ENCODE peak calls at places on chromosomes 2 and 18, in four cellular contexts. S, A, R and E are unnamed samples.

GRCh38 chr2:86622409-86622877 is 1.2 kb downstream of the RNF103 start:
- DNase-seq in S (no peak), A (peak), R (no peak), E (no peak)

GRCh38 chr2:12321017-12321641 is 395.6 kb upstream of the TRIB2 start:
- DNase-seq in S (peak), A (no peak), R (peak), E (no peak)

GRCh38 chr2:21181957-21182356 is 58.2 kb downstream of the TDRD15 start:
- DNase-seq in S (no peak), A (no peak), R (no peak), E (no peak)

GRCh38 chr2:171241771-171242170 is 81.1 kb upstream of the TLK1 start:
- DNase-seq in S (no peak), A (no peak), R (no peak), E (no peak)

GRCh38 chr18:24397694-24398365 is at the start of gene OSBPL1A:
- DNase-seq in S (peak), A (peak), R (peak), E (peak)

GRCh38 chr2:203718087-203718486 is 11.6 kb downstream of the CD28 start:
- DNase-seq in S (no peak), A (no peak), R (no peak), E (no peak)

GRCh38 chr18:23217781-23218180 is 82.5 kb downstream of the CABLES1 start:
- DNase-seq in S (no peak), A (no peak), R (no peak), E (no peak)

GRCh38 chr2:37061312-37061711 is 22.9 kb downstream of the HEATR5B start:
- DNase-seq in S (no peak), A (no peak), R (no peak), E (no peak)

GRCh38 chr2:224038049-224038829 is 847 bp downstream of the SERPINE2 start:
- DNase-seq in S (no peak), A (peak), R (no peak), E (peak)

GRCh38 chr2:106282816-106283215 is 88.7 kb upstream of the UXS1 start:
- DNase-seq in S (no peak), A (no peak), R (no peak), E (no peak)

GRCh38 chr18:4360221-4360715 is 94.8 kb downstream of the DLGAP1 start:
- DNase-seq in S (no peak), A (no peak), R (no peak), E (no peak)

GRCh38 chr2:170873035-170873692 is 55.9 kb upstream of the GORASP2 start:
- DNase-seq in S (peak), A (peak), R (peak), E (peak)

GRCh38 chr2:241272722-241273551 is 42.5 kb downstream of the HDLBP start:
- DNase-seq in S (peak), A (peak), R (peak), E (peak)

GRCh38 chr2:126914811-126915500 is 16.3 kb downstream of the TEX51 start:
- DNase-seq in S (no peak), A (peak), R (no peak), E (no peak)

GRCh38 chr2:103005386-103005785 is 243.6 kb downstream of the TMEM182 start:
- DNase-seq in S (no peak), A (no peak), R (no peak), E (no peak)

GRCh38 chr2:102999958-103000357 is 238.1 kb downstream of the TMEM182 start:
- DNase-seq in S (no peak), A (no peak), R (no peak), E (no peak)

GRCh38 chr2:103003750-103004250 is 242.0 kb downstream of the TMEM182 start:
- DNase-seq in S (no peak), A (no peak), R (no peak), E (no peak)

GRCh38 chr2:103004426-103004942 is 242.7 kb downstream of the TMEM182 start:
- DNase-seq in S (no peak), A (no peak), R (no peak), E (no peak)

DNA sequence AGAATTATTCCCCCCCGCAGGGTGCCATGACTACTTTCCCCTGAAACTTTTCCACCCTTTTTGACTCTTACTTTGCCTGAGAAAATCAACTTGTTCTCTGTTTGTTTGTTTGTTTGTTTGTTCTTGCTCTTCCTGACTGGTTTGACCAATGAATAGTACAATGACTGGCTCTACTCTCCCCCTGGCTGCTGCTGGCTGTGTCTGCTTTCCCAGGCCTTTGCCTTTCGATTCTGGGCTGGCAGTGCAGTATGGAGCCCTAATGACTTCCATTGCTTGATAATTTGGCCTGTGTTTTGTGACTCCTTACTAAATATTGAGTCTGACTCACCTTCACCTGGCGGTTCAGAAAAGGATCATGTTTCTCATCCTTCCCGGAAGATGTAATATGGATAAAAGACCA is 241.1 kb downstream of the TMEM182 start:
- DNase-seq in S (no peak), A (no peak), R (no peak), E (no peak)
- TF ChIP-seq CTCF in S (no peak), A (no peak), R (no peak), E (no peak)

GRCh38 chr2:43214253-43214652 is 12.2 kb downstream of the ZFP36L2 start:
- DNase-seq in S (no peak), A (no peak), R (no peak), E (no peak)
- TF ChIP-seq CTCF in S (no peak), A (no peak), R (no peak), E (no peak)

GRCh38 chr2:71069376-71069775 is 928 bp downstream of the NAGK start:
- DNase-seq in S (no peak), A (no peak), R (peak), E (no peak)

GRCh38 chr2:71070294-71071025 is 2.0 kb downstream of the NAGK start:
- DNase-seq in S (peak), A (no peak), R (peak), E (no peak)

GRCh38 chr2:71067567-71068217 is 756 bp upstream of the NAGK start:
- DNase-seq in S (no peak), A (peak), R (no peak), E (no peak)

GRCh38 chr2:71066856-71067255 is 1.6 kb upstream of the NAGK start:
- DNase-seq in S (no peak), A (no peak), R (no peak), E (no peak)

DNA sequence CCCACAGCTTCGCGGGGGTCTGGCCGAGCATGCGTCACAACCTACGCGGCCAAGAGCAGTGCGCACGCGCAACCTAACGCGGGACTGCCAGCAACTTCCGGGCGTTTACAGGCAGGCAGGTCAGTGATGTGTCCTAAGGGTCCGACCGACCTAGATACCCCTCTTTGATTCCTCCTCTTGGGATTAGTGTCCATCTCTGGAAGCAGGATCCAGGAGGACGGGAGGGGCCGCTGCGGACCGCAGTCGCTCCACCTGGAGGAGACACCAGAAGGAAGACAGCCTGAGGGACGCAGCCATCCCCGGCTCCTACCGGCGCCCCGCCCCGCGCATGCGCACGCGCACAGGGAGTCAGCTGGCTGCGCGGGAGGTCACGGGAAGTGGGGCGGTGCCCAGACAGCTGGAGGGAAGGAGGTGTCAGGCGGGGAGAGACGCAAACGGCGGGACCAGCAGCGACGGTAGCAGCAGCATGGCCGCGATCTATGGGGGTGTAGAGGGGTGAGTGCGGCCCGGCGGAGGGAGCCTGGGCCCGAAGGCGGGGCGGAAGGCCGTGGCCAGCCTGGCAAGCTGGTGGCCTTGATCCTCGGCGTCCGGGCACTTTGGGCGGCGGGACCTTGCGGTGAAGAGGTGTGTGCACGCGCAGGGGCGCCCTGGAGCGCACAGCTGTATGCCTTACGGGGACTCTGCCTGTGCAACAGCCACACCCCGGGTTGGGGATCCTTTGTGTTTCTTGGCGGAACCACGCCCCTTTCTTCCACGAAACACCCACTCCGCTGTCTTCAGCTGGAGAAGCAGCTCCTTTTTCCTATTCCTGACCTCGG is at the start of gene NAGK:
- DNase-seq in S (peak), A (peak), R (peak), E (peak)
- TF ChIP-seq CTCF in S (no peak), A (no peak), R (no peak), E (no peak)

GRCh38 chr2:135819211-135819610 is 17.8 kb downstream of the LCT start:
- DNase-seq in S (no peak), A (no peak), R (peak), E (peak)
- TF ChIP-seq CTCF in S (peak), A (no peak), R (peak), E (peak)

GRCh38 chr2:215736653-215737290 is 276.6 kb downstream of the MREG start:
- DNase-seq in S (no peak), A (no peak), R (no peak), E (no peak)
- TF ChIP-seq CTCF in S (no peak), A (peak), R (peak), E (no peak)